ENCODE peak calls at places on chromosome 2, in five cellular contexts. O, W, K, L and J are unnamed samples.

GRCh38 chr2:30679416-30680088 is 127.7 kb downstream of the CAPN13 start:
- DNase-seq in O (no peak), K (peak; percentile 89), W (no peak), L (no peak), J (no peak)

GRCh38 chr2:234308073-234308813 is 188.6 kb downstream of the ARL4C start:
- DNase-seq in O (no peak), W (no peak), L (no peak), K (no peak), J (no peak)

GRCh38 chr2:240513544-240514287 is 44.1 kb downstream of the ANKMY1 start:
- DNase-seq in W (peak; percentile 47), L (peak; percentile 48), K (peak; percentile 95), O (peak; percentile 85), J (peak; percentile 84)

GRCh38 chr2:215527738-215528137 is 91.9 kb upstream of the FN1 start:
- DNase-seq in K (no peak), W (no peak), O (no peak), L (no peak), J (no peak)

GRCh38 chr2:133198678-133199077 is 369.6 kb downstream of the NCKAP5 start:
- DNase-seq in L (no peak), W (no peak), O (no peak), K (no peak), J (no peak)

GRCh38 chr2:231680284-231680991 is 27.9 kb upstream of the PTMA start:
- DNase-seq in O (no peak), K (no peak), L (no peak), W (no peak), J (no peak)

GRCh38 chr2:142755191-142755590 is 122.3 kb upstream of the KYNU start:
- DNase-seq in O (no peak), W (no peak), K (no peak), L (no peak), J (no peak)

GRCh38 chr2:78262713-78263375 is 740.7 kb upstream of the LRRTM4 start:
- DNase-seq in K (no peak), O (no peak), W (no peak), L (no peak), J (no peak)

GRCh38 chr2:42614838-42615237 is 46.4 kb downstream of the MTA3 start:
- DNase-seq in L (no peak), O (no peak), W (no peak), K (no peak), J (no peak)

GRCh38 chr2:46716806-46717732 is 198.5 kb downstream of the MCFD2 start:
- DNase-seq in K (no peak), O (no peak), L (no peak), W (no peak), J (no peak)

GRCh38 chr2:1605659-1606400 is 138.5 kb downstream of the PXDN start:
- DNase-seq in K (no peak), W (peak; percentile 63), L (no peak), O (no peak), J (no peak)

GRCh38 chr2:17899871-17900270 is 21.4 kb downstream of the KCNS3 start:
- DNase-seq in K (no peak), O (no peak), L (no peak), W (no peak), J (no peak)